ENCODE peak calls at places on chromosome 3, in seven cellular contexts. U is AG09319, T is fibroblast of pulmonary artery, M is endodermal cell, F is fibroblast of the aortic adventitia, V is HFF-Myc, Q is H9. N is an unnamed sample.

GRCh38 chr3:46627078-46627477 is 14.8 kb downstream of the FAM240A start:
- DNase-seq in U (no peak), T (no peak), M (no peak), F (no peak), V (no peak), Q (no peak), N (no peak)

GRCh38 chr3:54830658-54831057 is 97.2 kb downstream of the LRTM1 start:
- DNase-seq in U (no peak), T (peak), M (peak), F (peak), V (no peak), Q (peak), N (peak)

GRCh38 chr3:12935023-12935860 is 93.9 kb upstream of the RPL32 start:
- DNase-seq in U (no peak), T (no peak), M (no peak), F (no peak), V (no peak), Q (no peak), N (peak)

GRCh38 chr3:15097889-15098288 is 1.1 kb downstream of the RBSN start:
- DNase-seq in U (no peak), T (no peak), M (no peak), F (no peak), V (no peak), Q (no peak), N (peak)

GRCh38 chr3:177527182-177527581 is 329.9 kb upstream of the TBL1XR1 start:
- DNase-seq in U (no peak), T (no peak), M (no peak), F (no peak), V (no peak), Q (no peak), N (no peak)

GRCh38 chr3:162112719-162113118 is 616.1 kb downstream of the OTOL1 start:
- DNase-seq in U (no peak), T (peak), M (no peak), F (no peak), V (no peak), Q (no peak), N (no peak)

GRCh38 chr3:67384790-67385397 is 269.5 kb downstream of the SUCLG2 start:
- DNase-seq in U (peak), T (peak), M (peak), F (peak), V (no peak), Q (peak), N (peak)

GRCh38 chr3:125119752-125120369 is 64.1 kb upstream of the HEG1 start:
- DNase-seq in U (no peak), T (peak), M (peak), F (no peak), V (no peak), Q (no peak), N (no peak)

GRCh38 chr3:107263269-107264021 is 113.8 kb upstream of the CCDC54 start:
- DNase-seq in U (no peak), T (peak), M (no peak), F (peak), V (no peak), Q (no peak), N (peak)

GRCh38 chr3:195697582-195698324 is 23.0 kb upstream of the MUC20 start:
- DNase-seq in U (peak), T (peak), M (peak), F (peak), V (peak), Q (peak), N (peak)

GRCh38 chr3:66372681-66373350 is 128.0 kb downstream of the LRIG1 start:
- DNase-seq in U (no peak), T (peak), M (peak), F (peak), V (no peak), Q (peak), N (no peak)
- TF ChIP-seq CTCF in U (peak), T (peak), M (peak), F (peak), V (peak), Q (peak), N (peak)

GRCh38 chr3:184305577-184305976 is 6.5 kb downstream of the PSMD2 start:
- DNase-seq in U (no peak), T (peak), M (no peak), F (no peak), V (no peak), Q (no peak), N (no peak)
- TF ChIP-seq CTCF in U (peak), T (peak), M (peak), F (peak), V (peak), Q (peak), N (peak)

GRCh38 chr3:50982540-50983325 is 308.0 kb downstream of the DOCK3 start:
- DNase-seq in U (no peak), T (no peak), M (no peak), F (no peak), V (no peak), Q (no peak), N (no peak)

GRCh38 chr3:50983887-50984286 is 309.2 kb downstream of the DOCK3 start:
- DNase-seq in U (no peak), T (no peak), M (no peak), F (no peak), V (no peak), Q (no peak), N (no peak)

GRCh38 chr3:50978991-50979667 is 304.4 kb downstream of the DOCK3 start:
- DNase-seq in U (no peak), T (no peak), M (peak), F (no peak), V (no peak), Q (peak), N (no peak)
- TF ChIP-seq CTCF in U (no peak), T (no peak), M (peak), F (no peak), V (no peak), Q (peak), N (no peak)

DNA sequence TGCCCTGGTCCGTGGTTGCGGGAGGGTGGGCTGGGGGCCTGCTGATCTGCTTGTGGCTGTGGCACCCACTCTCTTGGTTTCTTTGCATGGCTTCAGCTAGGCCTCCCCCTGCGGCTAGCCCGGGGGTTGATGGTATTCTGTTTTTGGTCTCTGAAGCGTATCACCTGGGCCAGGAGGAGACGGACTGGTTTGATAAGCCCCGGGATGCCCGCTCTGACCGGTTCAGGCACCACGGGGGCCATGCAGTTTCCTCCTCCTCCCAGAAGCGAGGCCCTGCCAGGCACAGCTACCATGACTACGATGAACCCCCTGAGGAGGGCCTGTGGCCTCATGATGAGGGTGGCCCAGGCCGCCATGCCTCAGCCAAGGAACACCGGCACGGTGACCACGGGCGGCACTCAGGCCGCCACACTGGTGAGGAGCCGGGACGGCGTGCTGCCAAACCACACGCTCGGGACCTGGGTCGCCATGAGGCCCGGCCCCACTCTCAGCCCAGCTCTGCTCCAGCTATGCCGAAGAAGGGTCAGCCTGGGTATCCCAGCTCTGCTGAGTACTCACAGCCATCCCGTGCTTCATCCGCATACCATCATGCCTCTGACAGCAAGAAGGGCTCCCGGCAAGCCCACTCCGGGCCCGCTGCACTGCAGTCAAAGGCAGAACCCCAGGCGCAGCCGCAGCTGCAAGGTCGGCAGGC is 11.3 kb upstream of the APEH start:
- DNase-seq in U (no peak), T (no peak), M (no peak), F (no peak), V (no peak), Q (no peak), N (no peak)
- TF ChIP-seq CTCF in U (no peak), T (no peak), M (no peak), F (no peak), V (no peak), Q (no peak), N (no peak)

GRCh38 chr3:187773963-187774789 is 28.9 kb upstream of the BCL6 start:
- DNase-seq in U (no peak), T (no peak), M (no peak), F (no peak), V (no peak), Q (no peak), N (no peak)
- TF ChIP-seq CTCF in U (no peak), T (no peak), M (no peak), F (no peak), V (no peak), Q (no peak), N (no peak)